ENCODE peak calls at places on chromosomes 6 and 20, in four cellular contexts. Z is memory B cell, L is heart right ventricle, H is cerebellum. K is an unnamed sample.

GRCh38 chr6:152055517-152055916 is 248.0 kb downstream of the ESR1 start:
- DNase-seq in Z (no peak), L (no peak), H (no peak), K (no peak)

GRCh38 chr20:10647471-10647870 is 26.3 kb downstream of the JAG1 start:
- DNase-seq in Z (no peak), L (no peak), H (no peak), K (no peak)

GRCh38 chr6:113187671-113188070 is 669.5 kb upstream of the MARCKS start:
- DNase-seq in Z (no peak), L (no peak), H (no peak), K (no peak)

GRCh38 chr6:39543950-39544349 is 181.3 kb downstream of the KIF6 start:
- DNase-seq in Z (no peak), L (no peak), H (no peak), K (no peak)

GRCh38 chr6:75204222-75204958 is 1.5 kb downstream of the COL12A1 start:
- DNase-seq in Z (no peak), L (peak), H (peak), K (peak)

GRCh38 chr6:144353871-144354314 is 68.8 kb downstream of the UTRN start:
- DNase-seq in Z (no peak), L (no peak), H (no peak), K (no peak)

GRCh38 chr6:127550403-127550802 is 26.6 kb upstream of the C6orf58 start:
- DNase-seq in Z (no peak), L (no peak), H (no peak), K (no peak)

GRCh38 chr20:46394872-46395470 is 11.4 kb downstream of the ELMO2 start:
- DNase-seq in Z (no peak), L (no peak), H (no peak), K (no peak)

GRCh38 chr6:97147421-97147820 is 135.6 kb downstream of the MMS22L start:
- DNase-seq in Z (no peak), L (no peak), H (no peak), K (no peak)

GRCh38 chr6:101396552-101397173 is 3.2 kb downstream of the GRIK2 start:
- DNase-seq in Z (no peak), L (peak), H (no peak), K (peak)

GRCh38 chr6:169939554-169940164 is 188.2 kb downstream of the ERMARD start:
- DNase-seq in Z (no peak), L (no peak), H (no peak), K (no peak)

GRCh38 chr6:110357298-110357695 is 852 bp downstream of the METTL24 start:
- DNase-seq in Z (no peak), L (no peak), H (no peak), K (no peak)

GRCh38 chr6:139778113-139778512 is 403.7 kb upstream of the CITED2 start:
- DNase-seq in Z (no peak), L (no peak), H (peak), K (no peak)

GRCh38 chr20:56893206-56893605 is 264.1 kb downstream of the TFAP2C start:
- DNase-seq in Z (no peak), L (no peak), H (no peak), K (no peak)

GRCh38 chr6:145015739-145016558 is 719.4 kb downstream of the EPM2A start:
- DNase-seq in Z (no peak), L (no peak), H (no peak), K (peak)

GRCh38 chr6:39210437-39210836 is 18.8 kb downstream of the KCNK5 start:
- DNase-seq in Z (no peak), L (no peak), H (no peak), K (no peak)

GRCh38 chr6:2843138-2843740 is 1.6 kb upstream of the SERPINB1 start:
- DNase-seq in Z (no peak), L (no peak), H (no peak), K (no peak)

GRCh38 chr6:99789767-99790166 is 183.1 kb downstream of the PRDM13 start:
- DNase-seq in Z (no peak), L (no peak), H (no peak), K (no peak)

GRCh38 chr20:63968928-63969760 is 586 bp downstream of the ZNF512B start:
- DNase-seq in Z (no peak), L (peak), H (no peak), K (peak)

GRCh38 chr6:160139420-160139851 is 17.8 kb downstream of the SLC22A1 start:
- DNase-seq in Z (no peak), L (no peak), H (no peak), K (peak)

GRCh38 chr6:112308476-112308875 is 38.7 kb upstream of the RFPL4B start:
- DNase-seq in Z (no peak), L (no peak), H (no peak), K (no peak)

GRCh38 chr6:160733045-160733646 is 31.1 kb downstream of the PLG start:
- DNase-seq in Z (no peak), L (peak), H (peak), K (peak)

GRCh38 chr6:89385156-89385667 is 26.9 kb downstream of the RRAGD start:
- DNase-seq in Z (no peak), L (no peak), H (peak), K (no peak)

GRCh38 chr6:46876126-46876525 is 45.6 kb downstream of the ADGRF5 start:
- DNase-seq in Z (no peak), L (peak), H (peak), K (peak)

GRCh38 chr20:51354191-51354768 is 188.2 kb downstream of the NFATC2 start:
- DNase-seq in Z (no peak), L (no peak), H (no peak), K (no peak)

GRCh38 chr6:36914227-36914794 is 28.6 kb downstream of the C6orf89 start:
- DNase-seq in Z (no peak), L (no peak), H (peak), K (peak)

GRCh38 chr20:47825011-47825762 is 39.9 kb upstream of the SULF2 start:
- DNase-seq in Z (no peak), L (no peak), H (no peak), K (no peak)

GRCh38 chr6:24323632-24324337 is 34.1 kb downstream of the DCDC2 start:
- DNase-seq in Z (no peak), L (no peak), H (no peak), K (no peak)

GRCh38 chr6:12112540-12113189 is 100.6 kb downstream of the HIVEP1 start:
- DNase-seq in Z (no peak), L (no peak), H (no peak), K (no peak)

K was measured in adrenal gland.